ENCODE peak calls at places on chromosomes 2 and 18, in six cellular contexts. K is body of pancreas; D is heart right ventricle; Q is ovary; U is colonic mucosa; F is CD8-positive, alpha-beta T cell. J is an unnamed sample. For H3K27me3, the result is how much of the 10 kb centered on the place peaks cover.

GRCh38 chr2:238060096-238060541 is 682 bp upstream of the SCLY start:
- DNase-seq in K (no peak), D (no peak), Q (no peak), U (peak), F (no peak), J (no peak)

GRCh38 chr2:32262105-32262504 is 2.6 kb downstream of the NLRC4 start:
- DNase-seq in K (no peak), D (no peak), Q (no peak), U (no peak), F (no peak), J (no peak)

GRCh38 chr18:21958707-21959457 is 210.5 kb upstream of the GATA6 start:
- DNase-seq in K (no peak), D (peak), Q (peak), U (no peak), F (no peak), J (no peak)

GRCh38 chr2:171703574-171704347 is 16.5 kb downstream of the DYNC1I2 start:
- DNase-seq in K (no peak), D (no peak), Q (no peak), U (no peak), F (no peak), J (no peak)

GRCh38 chr2:33091541-33092123 is 144.9 kb downstream of the LTBP1 start:
- DNase-seq in K (no peak), D (no peak), Q (no peak), U (no peak), F (no peak), J (no peak)

GRCh38 chr2:21740529-21740928 is 616.8 kb downstream of the TDRD15 start:
- DNase-seq in K (no peak), D (no peak), Q (no peak), U (no peak), F (no peak), J (no peak)

GRCh38 chr2:23487735-23488492 is 102.9 kb downstream of the KLHL29 start:
- DNase-seq in K (no peak), D (no peak), Q (no peak), U (no peak), F (no peak), J (no peak)

GRCh38 chr2:62738981-62739936 is 33.7 kb downstream of the EHBP1 start:
- DNase-seq in K (no peak), D (no peak), Q (no peak), U (no peak), F (no peak), J (no peak)

GRCh38 chr2:26034597-26035067 is 748 bp downstream of the RAB10 start:
- DNase-seq in K (no peak), D (no peak), Q (no peak), U (peak), F (peak), J (no peak)

GRCh38 chr2:175063741-175064140 is 58.6 kb upstream of the CHN1 start:
- DNase-seq in K (no peak), D (no peak), Q (no peak), U (no peak), F (no peak), J (no peak)

GRCh38 chr2:237156131-237156856 is 70.6 kb downstream of the COPS8 start:
- DNase-seq in K (no peak), D (peak), Q (peak), U (no peak), F (no peak), J (peak)

GRCh38 chr18:12423393-12423792 is 15.7 kb downstream of the PRELID3A start:
- DNase-seq in K (no peak), D (no peak), Q (no peak), U (no peak), F (no peak), J (no peak)

GRCh38 chr2:146873646-146874259 is 971.1 kb upstream of the ACVR2A start:
- DNase-seq in K (no peak), D (no peak), Q (no peak), U (no peak), F (no peak), J (no peak)

GRCh38 chr18:8793445-8794132 is 88.2 kb downstream of the MTCL1 start:
- DNase-seq in K (no peak), D (no peak), Q (no peak), U (no peak), F (no peak), J (no peak)

GRCh38 chr18:59705145-59705544 is 7.9 kb upstream of the CCBE1 start:
- DNase-seq in K (no peak), D (no peak), Q (no peak), U (no peak), F (no peak), J (no peak)

GRCh38 chr2:189658281-189658680 is 3.0 kb upstream of the ASNSD1 start:
- DNase-seq in K (no peak), D (no peak), Q (no peak), U (no peak), F (no peak), J (no peak)

GRCh38 chr2:157925071-157925470 is 48.9 kb upstream of the ACVR1 start:
- DNase-seq in K (no peak), D (no peak), Q (no peak), U (no peak), F (no peak), J (no peak)

GRCh38 chr2:216807861-216808272 is 52.0 kb downstream of the TNP1 start:
- DNase-seq in K (no peak), D (no peak), Q (no peak), U (no peak), F (no peak), J (no peak)

GRCh38 chr2:233079473-233079877 is 19.3 kb downstream of the INPP5D start:
- DNase-seq in K (no peak), D (no peak), Q (no peak), U (no peak), F (no peak), J (no peak)

GRCh38 chr2:51722311-51722710 is 690.4 kb upstream of the NRXN1 start:
- DNase-seq in K (no peak), D (no peak), Q (no peak), U (no peak), F (no peak), J (peak)

GRCh38 chr2:143839456-143839855 is 680.5 kb downstream of the ZEB2 start:
- DNase-seq in K (no peak), D (no peak), Q (no peak), U (no peak), F (no peak), J (no peak)

GRCh38 chr2:3180082-3180908 is 197.3 kb downstream of the EIPR1 start:
- DNase-seq in K (no peak), D (no peak), Q (no peak), U (no peak), F (no peak), J (no peak)

GRCh38 chr18:48190994-48191393 is 218.2 kb downstream of the ZBTB7C start:
- DNase-seq in K (no peak), D (no peak), Q (no peak), U (no peak), F (no peak), J (no peak)

GRCh38 chr18:48191494-48191893 is 217.7 kb downstream of the ZBTB7C start:
- DNase-seq in K (no peak), D (no peak), Q (no peak), U (no peak), F (no peak), J (no peak)

GRCh38 chr18:48186861-48187260 is 222.3 kb downstream of the ZBTB7C start:
- DNase-seq in K (no peak), D (no peak), Q (no peak), U (peak), F (no peak), J (no peak)

GRCh38 chr18:48186084-48186798 is 222.9 kb downstream of the ZBTB7C start:
- DNase-seq in K (no peak), D (no peak), Q (peak), U (peak), F (no peak), J (no peak)

DNA sequence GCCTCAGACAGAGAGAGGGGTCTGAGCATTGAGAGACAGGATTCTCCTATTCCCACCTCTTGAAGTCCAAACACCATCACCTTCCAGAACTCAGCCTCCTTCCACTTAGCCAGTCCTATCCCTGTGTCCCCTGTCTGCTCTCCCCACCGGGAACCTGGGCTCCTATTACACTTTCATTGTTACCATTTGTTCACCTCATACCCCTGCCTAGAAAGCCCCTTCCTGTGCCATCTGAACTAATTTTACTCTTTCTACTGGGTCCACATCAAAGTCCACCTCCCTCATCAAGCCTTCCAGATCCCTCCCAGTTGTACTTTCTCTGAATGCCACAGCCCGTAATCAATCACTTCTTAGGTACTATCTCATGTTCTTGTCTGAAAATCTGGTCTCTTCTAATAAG is 220.6 kb downstream of the ZBTB7C start:
- DNase-seq in K (no peak), D (no peak), Q (no peak), U (no peak), F (no peak), J (no peak)
- H3K27me3 ChIP-seq in K (under half), D (under half), Q (under half), U (under half), F (under half), J (under half)

GRCh38 chr18:78972385-78972918 is 7.2 kb upstream of the SALL3 start:
- DNase-seq in K (no peak), D (no peak), Q (no peak), U (no peak), F (no peak), J (no peak)
- H3K27me3 ChIP-seq in K (under half), D (half or more), Q (under half), U (half or more), F (under half), J (under half)

GRCh38 chr2:218896501-218897393 is 16.1 kb downstream of the WNT10A start:
- DNase-seq in K (no peak), D (no peak), Q (no peak), U (peak), F (peak), J (no peak)
- H3K27me3 ChIP-seq in K (under half), D (half or more), Q (under half), U (under half), F (under half), J (under half)

DNA sequence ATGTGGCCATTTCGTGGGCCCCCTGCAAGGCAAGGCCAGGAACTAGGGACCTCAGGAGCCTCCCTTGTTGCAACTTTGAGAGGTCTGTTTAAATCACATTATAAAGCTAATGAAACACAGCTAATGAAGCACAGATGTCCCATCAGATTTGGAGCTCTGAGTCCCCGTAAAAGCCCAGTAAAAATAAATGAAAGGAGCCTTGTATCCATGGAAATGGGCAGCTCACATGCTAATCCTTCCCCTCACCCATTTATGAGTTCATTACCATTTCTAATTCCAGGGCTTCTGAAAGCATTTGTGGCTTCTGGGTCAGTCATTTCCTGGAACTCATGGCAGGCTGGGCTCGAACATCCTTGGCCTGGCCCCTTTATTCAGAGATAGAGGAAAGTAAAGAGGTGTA is 274.8 kb downstream of the SS18 start:
- DNase-seq in K (no peak), D (no peak), Q (no peak), U (no peak), F (no peak), J (no peak)
- H3K27me3 ChIP-seq in K (under half), D (under half), Q (under half), U (under half), F (under half), J (under half)

GRCh38 chr2:70418514-70418913 is 116.6 kb upstream of the FAM136A start:
- DNase-seq in K (no peak), D (no peak), Q (no peak), U (no peak), F (no peak), J (no peak)
- H3K27me3 ChIP-seq in K (under half), D (under half), Q (under half), U (under half), F (under half), J (under half)

DNA sequence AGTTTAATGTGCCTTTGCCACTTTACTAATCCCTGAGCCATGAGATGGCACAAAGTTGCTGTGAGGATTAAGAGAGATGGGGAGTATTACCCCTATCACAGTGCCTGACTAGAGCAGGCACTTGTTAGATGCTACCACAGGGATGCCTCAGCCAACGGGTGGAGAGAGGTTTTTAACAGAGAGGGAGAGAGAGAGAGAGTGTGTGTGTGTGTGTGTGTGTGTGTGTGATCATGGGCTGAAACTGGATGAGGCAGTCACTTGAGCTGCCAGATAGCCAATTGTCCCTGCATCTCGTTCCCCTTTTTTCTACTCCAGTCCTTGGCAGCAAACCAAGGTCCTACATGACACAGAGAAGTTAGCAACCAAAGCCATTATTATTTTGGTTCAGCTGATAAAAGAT is 3.0 kb downstream of the CD8A start:
- DNase-seq in K (no peak), D (no peak), Q (no peak), U (no peak), F (no peak), J (no peak)
- H3K27me3 ChIP-seq in K (under half), D (under half), Q (under half), U (under half), F (under half), J (under half)

DNA sequence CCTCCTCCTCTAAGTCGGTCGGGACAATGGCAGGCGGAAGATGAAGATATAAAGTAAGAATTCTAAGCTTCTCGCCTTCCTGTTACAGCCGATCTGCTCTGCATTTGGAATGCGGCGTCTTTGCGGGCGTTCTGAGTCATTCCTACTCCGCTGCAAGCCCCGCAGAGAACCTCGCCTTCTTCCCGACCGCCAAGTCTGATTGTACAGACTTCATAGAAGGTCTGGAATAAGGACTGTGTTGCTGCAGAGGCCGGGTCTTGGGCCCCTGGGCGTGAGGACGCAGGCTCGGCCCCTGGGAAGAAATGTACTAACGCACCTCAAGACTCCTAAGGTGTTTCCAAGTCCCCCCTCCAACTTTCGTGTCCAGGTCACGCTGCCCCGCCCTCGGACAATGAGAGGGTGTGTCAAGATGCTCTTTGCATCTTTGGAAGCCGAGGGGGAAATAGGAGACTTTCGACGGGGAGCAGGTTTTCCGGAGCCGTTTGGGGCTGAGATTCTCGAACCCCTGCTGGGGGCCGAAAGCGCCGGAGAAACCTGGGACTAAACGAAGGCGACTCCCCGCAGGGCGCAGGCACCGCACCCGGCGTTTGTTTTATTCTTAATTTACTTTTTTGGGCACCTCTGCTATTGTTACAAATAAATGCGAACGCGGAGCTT is 12.7 kb upstream of the PAX3 start:
- DNase-seq in K (no peak), D (no peak), Q (no peak), U (no peak), F (no peak), J (no peak)
- H3K27me3 ChIP-seq in K (under half), D (half or more), Q (under half), U (half or more), F (under half), J (under half)

GRCh38 chr2:70552501-70553333 is 909 bp downstream of the TGFA start:
- DNase-seq in K (peak), D (no peak), Q (no peak), U (peak), F (no peak), J (no peak)

GRCh38 chr2:70549962-70550361 is 3.7 kb downstream of the TGFA start:
- DNase-seq in K (no peak), D (no peak), Q (no peak), U (no peak), F (no peak), J (no peak)

GRCh38 chr2:70549064-70549710 is 4.4 kb downstream of the TGFA start:
- DNase-seq in K (no peak), D (no peak), Q (no peak), U (no peak), F (no peak), J (no peak)

GRCh38 chr2:70553334-70553583 is 367 bp downstream of the TGFA start:
- DNase-seq in K (peak), D (no peak), Q (no peak), U (peak), F (no peak), J (no peak)

DNA sequence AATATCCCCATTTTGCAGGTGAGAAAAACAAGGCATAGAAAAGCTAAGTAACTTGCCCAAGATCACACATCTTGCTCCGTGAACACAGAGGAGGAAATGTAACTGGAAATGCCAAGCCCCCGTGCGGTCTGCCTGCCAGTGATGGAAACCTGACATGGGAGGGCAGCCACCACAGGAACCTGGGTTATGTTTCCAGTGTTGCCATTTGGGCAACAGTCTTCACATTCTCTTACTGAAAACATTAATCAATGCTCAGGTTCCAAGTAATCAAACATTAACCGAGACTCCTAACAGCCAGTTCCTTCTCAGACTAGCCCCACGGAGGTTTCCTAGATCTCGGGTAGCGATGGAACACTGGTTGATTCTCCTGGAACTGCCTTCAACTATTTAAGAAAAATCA is 2.5 kb downstream of the TGFA start:
- DNase-seq in K (no peak), D (no peak), Q (no peak), U (no peak), F (no peak), J (no peak)
- H3K27me3 ChIP-seq in K (under half), D (under half), Q (under half), U (under half), F (under half), J (under half)

GRCh38 chr2:148874868-148875341 is at the start of gene KIF5C:
- DNase-seq in K (peak), D (peak), Q (peak), U (peak), F (peak), J (peak)
- H3K27me3 ChIP-seq in K (under half), D (under half), Q (under half), U (under half), F (under half), J (under half)

DNA sequence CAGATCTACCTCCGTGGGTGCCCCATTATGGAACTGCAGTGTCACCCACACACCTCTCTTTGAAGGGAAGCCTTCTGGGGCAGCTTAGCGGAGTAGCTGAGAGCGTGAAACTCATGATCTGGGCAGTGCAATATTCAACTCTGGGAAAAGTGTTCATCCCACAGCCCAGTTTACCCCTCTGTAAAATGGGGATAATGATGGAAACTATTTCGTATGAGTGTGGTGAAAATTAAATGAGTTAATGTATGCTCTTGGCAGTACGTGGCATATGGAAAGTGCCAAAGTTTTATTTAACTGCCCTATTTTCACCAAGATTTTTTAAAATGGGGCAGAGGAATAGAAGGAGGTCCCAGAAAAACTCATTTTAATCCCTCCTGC is 11.5 kb downstream of the EVX2 start:
- DNase-seq in K (no peak), D (no peak), Q (no peak), U (no peak), F (no peak), J (no peak)
- H3K27me3 ChIP-seq in K (half or more), D (half or more), Q (under half), U (half or more), F (half or more), J (under half)